ENCODE peak calls at places on chromosomes 5 and 9, in five cellular contexts. J, O, S, H and E are unnamed samples.
A peak's percentile ranks its signal among the peaks of the same experiment; 100 is the strongest.

GRCh38 chr9:93810028-93810971 is 144.9 kb downstream of the BARX1 start:
- DNase-seq in J (no peak), O (no peak), S (no peak), H (no peak), E (peak; percentile 75)

GRCh38 chr9:78958887-78959286 is 612.9 kb upstream of the TLE4 start:
- DNase-seq in J (no peak), O (no peak), S (peak; percentile 12), H (no peak), E (no peak)

GRCh38 chr9:108056805-108057386 is 567.3 kb upstream of the KLF4 start:
- DNase-seq in J (peak; percentile 53), O (no peak), S (peak; percentile 92), H (no peak), E (no peak)

GRCh38 chr5:178940569-178941360 is at the start of gene ZNF454:
- DNase-seq in J (peak; percentile 92), O (peak; percentile 89), S (no peak), H (no peak), E (peak; percentile 97)

GRCh38 chr5:31027726-31028125 is 165.8 kb upstream of the CDH6 start:
- DNase-seq in J (no peak), O (no peak), S (no peak), H (no peak), E (no peak)

GRCh38 chr5:101580591-101580990 is 677.5 kb upstream of the ST8SIA4 start:
- DNase-seq in J (no peak), O (no peak), S (peak; percentile 2), H (no peak), E (no peak)

GRCh38 chr5:114977979-114978573 is 191.6 kb downstream of the TRIM36 start:
- DNase-seq in J (no peak), O (no peak), S (no peak), H (no peak), E (no peak)

GRCh38 chr9:100473271-100474081 is 527 bp downstream of the TMEFF1 start:
- DNase-seq in J (no peak), O (no peak), S (peak; percentile 32), H (peak; percentile 1), E (peak; percentile 81)

GRCh38 chr9:22084336-22085035 is 75.4 kb upstream of the CDKN2B start:
- DNase-seq in J (peak; percentile 96), O (no peak), S (peak; percentile 93), H (no peak), E (no peak)

GRCh38 chr5:15266841-15267240 is 233.1 kb upstream of the FBXL7 start:
- DNase-seq in J (no peak), O (no peak), S (no peak), H (no peak), E (no peak)

GRCh38 chr9:92763721-92764380 is 782 bp downstream of the BICD2 start:
- DNase-seq in J (no peak), O (no peak), S (peak; percentile 28), H (peak; percentile 14), E (no peak)

GRCh38 chr5:80408475-80408875 is 611 bp downstream of the ZFYVE16 start:
- DNase-seq in J (peak; percentile 30), O (no peak), S (peak; percentile 37), H (no peak), E (peak; percentile 89)

GRCh38 chr5:32522429-32523143 is 62.8 kb upstream of the SUB1 start:
- DNase-seq in J (peak; percentile 70), O (no peak), S (peak; percentile 57), H (no peak), E (no peak)

GRCh38 chr9:109206670-109207069 is 39.6 kb upstream of the FRRS1L start:
- DNase-seq in J (no peak), O (no peak), S (no peak), H (no peak), E (no peak)

GRCh38 chr9:97900103-97900737 is 22.1 kb downstream of the TRMO start:
- DNase-seq in J (peak; percentile 28), O (no peak), S (peak; percentile 23), H (no peak), E (no peak)

GRCh38 chr9:108412755-108413154 is 443.0 kb downstream of the ACTL7B start:
- DNase-seq in J (no peak), O (no peak), S (peak; percentile 33), H (no peak), E (no peak)

GRCh38 chr9:121841771-121842611 is 190.6 kb downstream of the DAB2IP start:
- DNase-seq in J (peak; percentile 31), O (no peak), S (peak; percentile 11), H (no peak), E (peak; percentile 35)